ENCODE peak calls at places on chromosomes 13 and 19, in six cellular contexts. M, A, G, E, J and F are unnamed samples.

GRCh38 chr13:26168276-26168814 is 53.8 kb downstream of the RNF6 start:
- DNase-seq in A (no peak), J (no peak), E (no peak), M (no peak), G (no peak), F (no peak)

GRCh38 chr13:100666124-100666523 is 8.5 kb downstream of the TMTC4 start:
- DNase-seq in A (no peak), G (no peak), M (no peak), E (no peak), J (no peak), F (no peak)

GRCh38 chr19:45294291-45295029 is 28.2 kb downstream of the CKM start:
- DNase-seq in J (no peak), M (no peak), A (no peak), E (no peak), G (no peak), F (no peak)

GRCh38 chr13:111409413-111409812 is 89.0 kb downstream of the TEX29 start:
- DNase-seq in E (no peak), M (no peak), A (peak), G (peak), J (no peak), F (no peak)

GRCh38 chr19:21474671-21475181 is 30.7 kb upstream of the ZNF429 start:
- DNase-seq in E (peak), J (peak), A (peak), G (peak), M (peak), F (peak)

GRCh38 chr19:55098716-55099556 is 18.5 kb downstream of the PPP1R12C start:
- DNase-seq in J (no peak), G (no peak), M (no peak), E (no peak), A (no peak), F (no peak)

GRCh38 chr13:44455781-44456180 is 82.2 kb downstream of the SERP2 start:
- DNase-seq in A (no peak), G (no peak), M (no peak), J (no peak), E (no peak), F (no peak)

GRCh38 chr19:2424686-2425621 is 2.4 kb downstream of the TIMM13 start:
- DNase-seq in G (no peak), J (peak), E (peak), M (peak), A (peak), F (no peak)

GRCh38 chr13:45518525-45519235 is 53.9 kb downstream of the COG3 start:
- DNase-seq in J (no peak), M (no peak), A (no peak), G (no peak), E (no peak), F (no peak)

GRCh38 chr13:113398963-113399754 is 35.2 kb upstream of the GRTP1 start:
- DNase-seq in M (peak), A (peak), E (peak), G (no peak), J (no peak), F (no peak)

GRCh38 chr13:111612918-111613317 is 292.5 kb downstream of the TEX29 start:
- DNase-seq in A (peak), E (no peak), M (no peak), G (no peak), J (no peak), F (no peak)

GRCh38 chr19:39398297-39398864 is 7.2 kb downstream of the MED29 start:
- DNase-seq in E (no peak), A (peak), M (peak), G (no peak), J (no peak), F (peak)

GRCh38 chr19:39916851-39917396 is 17.5 kb downstream of the FCGBP start:
- DNase-seq in J (no peak), A (no peak), M (peak), G (no peak), E (no peak), F (peak)

GRCh38 chr13:73704587-73704986 is 429.6 kb downstream of the KLF12 start:
- DNase-seq in G (no peak), M (no peak), A (no peak), E (peak), J (no peak), F (no peak)

GRCh38 chr19:45406165-45406956 is at the start of gene POLR1G:
- DNase-seq in A (peak), M (peak), G (peak), E (peak), J (peak), F (peak)

GRCh38 chr19:40588110-40588854 is 11.6 kb downstream of the SHKBP1 start:
- DNase-seq in M (no peak), J (no peak), G (no peak), A (no peak), E (no peak), F (no peak)

GRCh38 chr13:112066624-112067004 is 335 bp upstream of the SOX1 start:
- DNase-seq in A (peak), J (peak), E (peak), G (no peak), M (peak), F (no peak)

GRCh38 chr19:2922987-2923386 is 21.8 kb downstream of the ZNF77 start:
- DNase-seq in E (peak), J (no peak), A (no peak), G (no peak), M (peak), F (no peak)

GRCh38 chr13:39035204-39035603 is 2.7 kb downstream of the PROSER1 start:
- DNase-seq in G (no peak), M (no peak), J (no peak), E (no peak), A (no peak), F (no peak)

GRCh38 chr13:45231722-45232121 is 30.9 kb upstream of the KCTD4 start:
- DNase-seq in E (no peak), G (no peak), A (no peak), J (no peak), M (no peak), F (no peak)

GRCh38 chr19:8611391-8611883 is 922 bp upstream of the ADAMTS10 start:
- DNase-seq in E (no peak), G (no peak), M (no peak), A (peak), J (no peak), F (no peak)

GRCh38 chr19:17560205-17560595 is 4.8 kb downstream of the COLGALT1 start:
- DNase-seq in M (no peak), G (no peak), A (no peak), E (no peak), J (no peak), F (peak)

GRCh38 chr13:51034906-51035305 is 76.2 kb downstream of the C13orf42 start:
- DNase-seq in E (no peak), M (no peak), G (peak), A (no peak), J (no peak), F (no peak)

GRCh38 chr19:3880471-3881271 is at the start of gene ATCAY:
- DNase-seq in J (peak), A (no peak), E (peak), M (no peak), G (peak), F (no peak)

GRCh38 chr13:50235604-50236003 is 220.4 kb downstream of the KCNRG start:
- DNase-seq in M (no peak), A (no peak), J (no peak), G (no peak), E (no peak), F (no peak)

GRCh38 chr13:44764334-44764733 is 188.2 kb upstream of the TSC22D1 start:
- DNase-seq in A (no peak), J (no peak), E (peak), G (no peak), M (no peak), F (no peak)

GRCh38 chr13:112828082-112828699 is 138.4 kb downstream of the ATP11A start:
- DNase-seq in M (no peak), A (no peak), J (no peak), E (no peak), G (no peak), F (no peak)

GRCh38 chr19:50717026-50717723 is 2.4 kb downstream of the SHANK1 start:
- DNase-seq in A (no peak), G (no peak), M (no peak), J (no peak), E (no peak), F (no peak)

GRCh38 chr19:17127671-17128070 is 52.1 kb downstream of the MYO9B start:
- DNase-seq in M (no peak), G (no peak), E (no peak), J (no peak), A (no peak), F (no peak)

GRCh38 chr19:49677232-49677881 is at the start of gene PRMT1:
- DNase-seq in E (no peak), M (no peak), G (no peak), J (no peak), A (peak), F (no peak)